ENCODE peak calls at places on chromosomes 2 and 18, in six cellular contexts. R, N, P, L, Q and G are unnamed samples.

GRCh38 chr2:50449306-50449705 is 582.6 kb downstream of the NRXN1 start:
- DNase-seq in R (peak; percentile 28), N (no peak), P (no peak), L (no peak), Q (no peak), G (no peak)

GRCh38 chr18:46156124-46156745 is 52.0 kb downstream of the HAUS1 start:
- DNase-seq in R (no peak), N (no peak), P (no peak), L (no peak), Q (no peak), G (no peak)

GRCh38 chr18:23588836-23589560 is 2.7 kb upstream of the NPC1 start:
- DNase-seq in R (peak; percentile 81), N (peak; percentile 31), P (no peak), L (no peak), Q (no peak), G (no peak)

GRCh38 chr2:75361486-75361885 is 162.2 kb upstream of the TACR1 start:
- DNase-seq in R (no peak), N (no peak), P (no peak), L (no peak), Q (no peak), G (no peak)

GRCh38 chr18:48188609-48189008 is 220.6 kb downstream of the ZBTB7C start:
- DNase-seq in R (no peak), N (no peak), P (no peak), L (no peak), Q (no peak), G (no peak)

GRCh38 chr2:156110890-156111289 is 221.6 kb downstream of the NR4A2 start:
- DNase-seq in R (peak; percentile 46), N (peak; percentile 24), P (peak; percentile 48), L (peak; percentile 50), Q (no peak), G (peak; percentile 34)

GRCh38 chr2:8582191-8582849 is 99.5 kb upstream of the ID2 start:
- DNase-seq in R (no peak), N (no peak), P (no peak), L (no peak), Q (no peak), G (peak; percentile 16)

GRCh38 chr2:61172671-61173070 is 10.7 kb downstream of the C2orf74 start:
- DNase-seq in R (no peak), N (no peak), P (no peak), L (no peak), Q (no peak), G (no peak)

GRCh38 chr18:37361223-37362157 is 204.1 kb downstream of the CELF4 start:
- DNase-seq in R (no peak), N (no peak), P (no peak), L (no peak), Q (no peak), G (no peak)

GRCh38 chr18:47283476-47283875 is 32.0 kb upstream of the SKOR2 start:
- DNase-seq in R (peak; percentile 63), N (peak; percentile 39), P (peak; percentile 16), L (peak; percentile 20), Q (no peak), G (no peak)

GRCh38 chr2:101478561-101479001 is 3.7 kb upstream of the RFX8 start:
- DNase-seq in R (peak; percentile 13), N (no peak), P (no peak), L (no peak), Q (no peak), G (no peak)

GRCh38 chr2:28958689-28959088 is 22.4 kb upstream of the TOGARAM2 start:
- DNase-seq in R (peak; percentile 83), N (peak; percentile 70), P (peak; percentile 77), L (peak; percentile 64), Q (peak; percentile 50), G (no peak)

GRCh38 chr18:79775441-79776221 is 22.1 kb upstream of the KCNG2 start:
- DNase-seq in R (no peak), N (no peak), P (no peak), L (no peak), Q (no peak), G (no peak)

GRCh38 chr2:9152975-9153402 is 53.6 kb upstream of the ASAP2 start:
- DNase-seq in R (no peak), N (no peak), P (no peak), L (no peak), Q (no peak), G (no peak)

GRCh38 chr2:234964631-234965461 is 13.0 kb downstream of the SH3BP4 start:
- DNase-seq in R (no peak), N (no peak), P (no peak), L (no peak), Q (no peak), G (peak; percentile 9)

GRCh38 chr2:9377461-9378097 is 45.7 kb downstream of the ITGB1BP1 start:
- DNase-seq in R (no peak), N (no peak), P (no peak), L (no peak), Q (no peak), G (no peak)

GRCh38 chr2:47890711-47891368 is 15.5 kb downstream of the FBXO11 start:
- DNase-seq in R (peak; percentile 33), N (no peak), P (no peak), L (no peak), Q (no peak), G (no peak)

GRCh38 chr2:234714711-234715110 is 217.8 kb upstream of the ARL4C start:
- DNase-seq in R (no peak), N (no peak), P (no peak), L (no peak), Q (no peak), G (no peak)

GRCh38 chr2:78431241-78431640 is 594.3 kb upstream of the REG3G start:
- DNase-seq in R (peak; percentile 16), N (no peak), P (peak; percentile 19), L (no peak), Q (no peak), G (no peak)

GRCh38 chr2:118769707-118770400 is 77.6 kb downstream of the EN1 start:
- DNase-seq in R (no peak), N (no peak), P (no peak), L (no peak), Q (no peak), G (no peak)

GRCh38 chr18:36179562-36180334 is 7.5 kb upstream of the MOCOS start:
- DNase-seq in R (peak; percentile 90), N (no peak), P (no peak), L (no peak), Q (peak; percentile 78), G (peak; percentile 82)

GRCh38 chr18:46283895-46284295 is 179.7 kb downstream of the HAUS1 start:
- DNase-seq in R (no peak), N (no peak), P (no peak), L (no peak), Q (no peak), G (no peak)

GRCh38 chr2:19045151-19045550 is 313.3 kb downstream of the OSR1 start:
- DNase-seq in R (no peak), N (no peak), P (no peak), L (no peak), Q (no peak), G (no peak)

GRCh38 chr2:119823734-119824334 is 64.1 kb downstream of the PTPN4 start:
- DNase-seq in R (peak; percentile 53), N (peak; percentile 46), P (peak; percentile 24), L (peak; percentile 38), Q (no peak), G (no peak)
- TF ChIP-seq CTCF in R (peak; percentile 63), N (peak; percentile 62), P (peak; percentile 72), L (peak; percentile 49), Q (peak; percentile 81), G (peak; percentile 58)

GRCh38 chr2:133841905-133842304 is 273.6 kb upstream of the NCKAP5 start:
- DNase-seq in R (peak; percentile 76), N (no peak), P (no peak), L (no peak), Q (peak; percentile 76), G (no peak)
- TF ChIP-seq CTCF in R (no peak), N (no peak), P (no peak), L (no peak), Q (no peak), G (no peak)

GRCh38 chr2:121128741-121129659 is 156.0 kb downstream of the TFCP2L1 start:
- DNase-seq in R (no peak), N (peak; percentile 45), P (peak; percentile 74), L (peak; percentile 31), Q (no peak), G (peak; percentile 81)
- TF ChIP-seq CTCF in R (no peak), N (peak; percentile 62), P (peak; percentile 90), L (peak; percentile 45), Q (peak; percentile 56), G (peak; percentile 67)

GRCh38 chr2:148557844-148558436 is 86.6 kb upstream of the EPC2 start:
- DNase-seq in R (peak; percentile 7), N (no peak), P (no peak), L (peak; percentile 81), Q (no peak), G (no peak)
- TF ChIP-seq CTCF in R (no peak), N (no peak), P (no peak), L (peak; percentile 48), Q (peak; percentile 18), G (no peak)